ENCODE peak calls at places on chromosomes 3 and 15, in nine cellular contexts. D is psoas muscle, Z is NB4, N is AG10803, Y is HFF-Myc, P is WTC11, L is IMR-90, M is endothelial cell, W is prostate gland. A is an unnamed sample.

GRCh38 chr15:78620021-78620838 is 566 bp downstream of the CHRNA3 start:
- DNase-seq in W (no peak), M (peak; percentile 64), Y (no peak), Z (no peak), N (no peak), P (peak; percentile 69), D (no peak), L (no peak), A (peak; percentile 73)

GRCh38 chr15:53627279-53627678 is 132.2 kb downstream of the WDR72 start:
- DNase-seq in L (no peak), Y (no peak), N (no peak), M (no peak), P (no peak), Z (no peak), D (no peak), W (no peak), A (no peak)

GRCh38 chr3:126351086-126351770 is 6.0 kb downstream of the KLF15 start:
- DNase-seq in W (no peak), D (peak; percentile 14), L (no peak), Y (no peak), N (no peak), Z (no peak), P (peak; percentile 3), M (no peak), A (no peak)

GRCh38 chr3:122758877-122759670 is 34.6 kb downstream of the HSPBAP1 start:
- DNase-seq in D (no peak), L (no peak), P (no peak), W (no peak), Y (no peak), M (no peak), N (peak; percentile 93), Z (peak; percentile 49), A (no peak)

GRCh38 chr15:52318729-52319500 is 23.3 kb upstream of the MYO5C start:
- DNase-seq in Y (no peak), L (no peak), W (no peak), D (peak; percentile 35), N (peak; percentile 23), P (no peak), Z (no peak), M (no peak), A (no peak)

GRCh38 chr3:75338342-75338741 is 325.8 kb upstream of the FRG2C start:
- DNase-seq in N (no peak), M (no peak), W (no peak), D (no peak), Z (no peak), L (no peak), P (no peak), Y (no peak), A (no peak)

GRCh38 chr3:126540342-126540849 is 16.4 kb downstream of the CHST13 start:
- DNase-seq in D (peak; percentile 47), Z (peak; percentile 97), M (no peak), W (no peak), N (peak; percentile 96), P (no peak), Y (peak; percentile 84), L (peak; percentile 93), A (no peak)

GRCh38 chr15:70801111-70801510 is 37.8 kb upstream of the UACA start:
- DNase-seq in P (no peak), N (peak; percentile 34), M (no peak), Y (no peak), Z (no peak), W (no peak), D (no peak), L (peak; percentile 41), A (no peak)

GRCh38 chr15:59042041-59042440 is 54.6 kb downstream of the RNF111 start:
- DNase-seq in P (no peak), D (no peak), Z (peak; percentile 43), M (no peak), L (no peak), Y (no peak), N (no peak), W (no peak), A (no peak)

GRCh38 chr15:86183765-86184491 is 104.3 kb downstream of the AGBL1 start:
- DNase-seq in Y (no peak), D (peak; percentile 49), N (no peak), Z (no peak), M (no peak), P (no peak), L (no peak), W (no peak), A (no peak)

GRCh38 chr15:69974321-69974720 is 123.4 kb downstream of the TLE3 start:
- DNase-seq in D (no peak), P (no peak), Z (no peak), M (no peak), N (no peak), Y (no peak), W (no peak), L (no peak), A (no peak)

GRCh38 chr3:100463002-100463401 is 29.4 kb upstream of the TMEM45A start:
- DNase-seq in L (peak; percentile 78), Z (peak; percentile 66), D (no peak), P (no peak), M (peak; percentile 22), Y (peak; percentile 54), W (peak; percentile 36), N (peak; percentile 77), A (peak; percentile 19)

GRCh38 chr3:1091276-1091675 is 1.5 kb upstream of the CNTN6 start:
- DNase-seq in L (no peak), Y (no peak), P (no peak), N (no peak), Z (no peak), W (no peak), M (no peak), D (no peak), A (no peak)

GRCh38 chr15:22907161-22907950 is 68.9 kb downstream of the NIPA2 start:
- DNase-seq in Z (no peak), W (no peak), N (no peak), L (no peak), P (no peak), D (no peak), Y (no peak), M (no peak), A (no peak)

GRCh38 chr3:22729981-22730380 is 473.1 kb upstream of the UBE2E2 start:
- DNase-seq in Y (no peak), N (no peak), Z (no peak), W (no peak), P (no peak), D (no peak), M (peak; percentile 8), L (peak; percentile 0), A (no peak)

GRCh38 chr3:117439812-117440211 is 730.2 kb downstream of the TUSC7 start:
- DNase-seq in D (no peak), L (peak; percentile 45), N (peak; percentile 16), Z (peak; percentile 25), Y (no peak), P (no peak), W (no peak), M (peak; percentile 16), A (no peak)
- TF ChIP-seq CTCF in D (peak; percentile 10), L (peak; percentile 59), N (peak; percentile 50), Z (no peak), Y (peak; percentile 44), P (peak; percentile 24), W (no peak), M (peak; percentile 39), A (peak; percentile 38)

DNA sequence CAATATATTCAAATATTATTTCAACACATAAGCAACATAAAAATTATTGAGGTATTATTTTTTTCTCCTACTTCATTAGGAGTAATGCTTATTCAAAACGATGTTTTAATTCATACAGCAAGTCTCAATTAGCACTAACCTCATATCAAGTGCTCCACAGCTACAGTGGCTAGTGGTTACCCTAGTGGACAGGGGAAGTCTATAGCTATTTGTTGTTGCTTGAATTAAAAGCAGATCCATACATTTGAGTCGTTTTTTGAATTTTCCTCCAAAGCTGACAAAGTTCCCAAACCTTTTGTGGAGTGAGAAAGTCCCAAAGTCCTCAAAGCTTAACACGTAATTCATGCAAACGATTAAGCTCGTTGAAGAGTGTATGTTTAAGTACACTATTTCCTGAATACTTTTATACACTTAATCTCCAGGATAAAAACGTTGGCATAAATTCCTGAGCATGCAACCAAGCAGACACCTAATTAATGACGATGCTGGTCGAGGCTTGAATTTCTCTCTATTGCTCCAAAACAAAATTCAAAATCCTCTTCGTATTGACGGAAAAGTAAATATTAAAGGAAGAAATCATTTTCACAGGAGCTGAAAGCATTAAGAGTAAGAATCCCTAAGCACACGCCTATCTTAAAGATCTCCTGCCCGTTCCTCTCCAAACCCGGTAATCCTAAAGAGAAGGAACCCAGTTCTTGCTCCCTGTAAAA is 984 bp downstream of the VPS13C start:
- DNase-seq in Y (no peak), Z (peak; percentile 35), P (no peak), W (no peak), N (peak; percentile 4), D (no peak), M (no peak), L (no peak), A (no peak)
- TF ChIP-seq CTCF in Y (no peak), Z (no peak), P (no peak), W (no peak), N (peak; percentile 32), D (no peak), M (no peak), L (no peak), A (peak; percentile 10)

GRCh38 chr3:43690400-43691119 is at the start of gene ABHD5:
- DNase-seq in W (peak; percentile 85), P (peak; percentile 87), Y (peak; percentile 72), N (peak; percentile 95), D (peak; percentile 91), Z (peak; percentile 95), M (peak; percentile 91), L (peak; percentile 95), A (peak; percentile 92)
- TF ChIP-seq CTCF in W (no peak), P (no peak), Y (no peak), N (peak; percentile 22), D (peak; percentile 25), Z (peak; percentile 16), M (peak; percentile 54), L (peak; percentile 41), A (peak; percentile 39)

GRCh38 chr3:123803521-123803920 is 80.6 kb downstream of the MYLK start:
- DNase-seq in Z (no peak), W (no peak), P (peak; percentile 44), M (no peak), L (no peak), Y (no peak), D (no peak), N (no peak), A (no peak)

GRCh38 chr3:123808812-123809211 is 75.3 kb downstream of the MYLK start:
- DNase-seq in N (no peak), W (no peak), D (no peak), M (no peak), L (no peak), Z (no peak), P (no peak), Y (no peak), A (no peak)

GRCh38 chr3:123807820-123808219 is 76.3 kb downstream of the MYLK start:
- DNase-seq in D (no peak), M (no peak), W (no peak), Y (no peak), Z (no peak), P (no peak), N (no peak), L (no peak), A (no peak)

GRCh38 chr3:123804676-123805075 is 79.5 kb downstream of the MYLK start:
- DNase-seq in Y (no peak), Z (no peak), L (no peak), M (no peak), W (no peak), P (no peak), D (no peak), N (no peak), A (no peak)

GRCh38 chr3:123805504-123805903 is 78.6 kb downstream of the MYLK start:
- DNase-seq in N (no peak), L (no peak), D (no peak), Y (no peak), W (no peak), M (no peak), Z (peak; percentile 39), P (no peak), A (no peak)
- TF ChIP-seq CTCF in N (no peak), L (no peak), D (no peak), Y (no peak), W (no peak), M (no peak), Z (no peak), P (no peak), A (no peak)

A was measured in nephron progenitor cell.